ENCODE peak calls at places on chromosome 1, in ten cellular contexts. R is naive B cell; C is ELF-1; M is GM20000; V is activated T-helper 1 cell treated with anti-CD3 and anti-CD28 coated beads, Interleukin-12 subunit alpha, Interleukin-12 subunit beta, Interleukin-2, Interleukin-4 antibody, amounts not matched to agents 30 ng/mL and 10 ng/mL and 1 ng/mL, durations not matched to agents 14 hours and 24 hours and 36 hours; N is left lobe of liver; K is activated T-cell treated with anti-CD3 and anti-CD28 coated beads, Interleukin-2, amount 50 U/mL, for 48 hours; F is iPS-NIHi11; S is GM13976; G is LoVo. X is an unnamed sample.

GRCh38 chr1:234136073-234136472 is 231.6 kb downstream of the SLC35F3 start:
- DNase-seq in R (no peak), C (no peak), M (no peak), V (no peak), N (no peak), K (no peak), F (no peak), S (no peak), G (no peak), X (no peak)

GRCh38 chr1:3548156-3548893 is 63.0 kb downstream of the MEGF6 start:
- DNase-seq in R (no peak), C (peak; percentile 85), M (no peak), V (no peak), N (no peak), K (no peak), F (no peak), S (no peak), G (no peak), X (no peak)

GRCh38 chr1:239053269-239053668 is 333.1 kb upstream of the CHRM3 start:
- DNase-seq in R (no peak), C (no peak), M (no peak), V (no peak), N (no peak), K (no peak), F (no peak), S (no peak), G (no peak), X (no peak)

GRCh38 chr1:154352581-154353459 is 27.5 kb downstream of the ATP8B2 start:
- DNase-seq in R (no peak), C (peak; percentile 81), M (peak; percentile 61), V (no peak), N (peak; percentile 68), K (peak; percentile 69), F (peak; percentile 52), S (peak; percentile 71), G (peak; percentile 51), X (peak; percentile 70)

GRCh38 chr1:215082532-215083407 is at the start of gene KCNK2:
- DNase-seq in R (no peak), C (peak; percentile 34), M (peak; percentile 18), V (no peak), N (no peak), K (no peak), F (peak; percentile 72), S (peak; percentile 33), G (no peak), X (peak; percentile 29)

GRCh38 chr1:61496501-61496900 is 228.4 kb downstream of the TM2D1 start:
- DNase-seq in R (no peak), C (no peak), M (no peak), V (no peak), N (no peak), K (no peak), F (no peak), S (no peak), G (peak; percentile 56), X (no peak)

GRCh38 chr1:204383163-204383904 is 23.6 kb upstream of the PLEKHA6 start:
- DNase-seq in R (no peak), C (no peak), M (no peak), V (no peak), N (no peak), K (no peak), F (no peak), S (no peak), G (no peak), X (no peak)

GRCh38 chr1:102733491-102734236 is 374.7 kb downstream of the COL11A1 start:
- DNase-seq in R (no peak), C (no peak), M (no peak), V (no peak), N (no peak), K (no peak), F (no peak), S (no peak), G (no peak), X (no peak)

GRCh38 chr1:154087574-154087973 is 67.3 kb downstream of the NUP210L start:
- DNase-seq in R (no peak), C (no peak), M (no peak), V (no peak), N (no peak), K (no peak), F (no peak), S (no peak), G (no peak), X (no peak)

X was measured in hepatocyte.